ENCODE peak calls at places on chromosome 1, in seven cellular contexts. L, Z, M, U, C, Q and A are unnamed samples.

GRCh38 chr1:47996406-47997226 is 569 bp downstream of the TRABD2B start:
- DNase-seq in U (no peak), Z (peak), Q (peak), C (no peak), L (no peak), M (no peak), A (peak)

GRCh38 chr1:8711161-8711560 is 106.3 kb downstream of the RERE start:
- DNase-seq in U (peak), M (no peak), Q (no peak), L (no peak), Z (no peak), C (no peak), A (no peak)

GRCh38 chr1:112033422-112034120 is 44.1 kb upstream of the KCND3 start:
- DNase-seq in M (no peak), Z (no peak), U (no peak), Q (no peak), L (no peak), C (no peak), A (no peak)

GRCh38 chr1:3263790-3264189 is 190.7 kb upstream of the ARHGEF16 start:
- DNase-seq in Z (no peak), M (no peak), L (no peak), C (no peak), U (no peak), Q (no peak), A (no peak)

GRCh38 chr1:93528416-93528815 is 80.5 kb downstream of the FNBP1L start:
- DNase-seq in Z (no peak), M (no peak), Q (no peak), U (no peak), C (no peak), L (no peak), A (no peak)

GRCh38 chr1:196689001-196689400 is 37.2 kb downstream of the CFH start:
- DNase-seq in L (no peak), Q (no peak), M (no peak), C (no peak), Z (no peak), U (no peak), A (no peak)

GRCh38 chr1:168145184-168146159 is 8.7 kb upstream of the GPR161 start:
- DNase-seq in U (peak), L (peak), C (no peak), M (peak), Q (peak), Z (peak), A (peak)

GRCh38 chr1:218591966-218592365 is 246.8 kb downstream of the TGFB2 start:
- DNase-seq in Q (no peak), L (no peak), M (no peak), U (no peak), Z (no peak), C (no peak), A (no peak)

GRCh38 chr1:35577071-35577998 is 4.2 kb downstream of the TFAP2E start:
- DNase-seq in U (no peak), Q (peak), L (no peak), C (no peak), Z (peak), M (no peak), A (peak)

GRCh38 chr1:116514708-116515525 is 55.9 kb downstream of the CD58 start:
- DNase-seq in Q (no peak), C (no peak), M (no peak), L (no peak), U (no peak), Z (no peak), A (no peak)

GRCh38 chr1:7590426-7590790 is 180.7 kb upstream of the VAMP3 start:
- DNase-seq in C (no peak), L (no peak), M (no peak), U (no peak), Z (no peak), Q (no peak), A (no peak)

GRCh38 chr1:204688776-204689175 is 3.2 kb upstream of the LRRN2 start:
- DNase-seq in C (no peak), U (no peak), Z (no peak), L (no peak), M (no peak), Q (no peak), A (no peak)

GRCh38 chr1:36699113-36699512 is 216.4 kb upstream of the CSF3R start:
- DNase-seq in C (no peak), M (no peak), U (no peak), L (no peak), Z (no peak), Q (peak), A (no peak)

GRCh38 chr1:20439282-20439681 is 46.7 kb downstream of the CAMK2N1 start:
- DNase-seq in C (no peak), M (peak), L (no peak), U (peak), Z (peak), Q (peak), A (peak)

GRCh38 chr1:26537951-26538352 is 8.4 kb downstream of the RPS6KA1 start:
- DNase-seq in U (peak), L (no peak), M (peak), Q (peak), Z (peak), C (no peak), A (peak)

GRCh38 chr1:226424228-226425003 is 16.5 kb upstream of the PARP1 start:
- DNase-seq in M (peak), Q (peak), Z (no peak), L (no peak), C (no peak), U (peak), A (peak)

GRCh38 chr1:114083186-114083585 is 70.5 kb downstream of the SYT6 start:
- DNase-seq in U (no peak), Z (no peak), L (no peak), C (no peak), Q (peak), M (peak), A (no peak)

GRCh38 chr1:184424171-184424570 is 37.3 kb downstream of the C1orf21 start:
- DNase-seq in Z (no peak), Q (no peak), L (no peak), C (no peak), M (peak), U (no peak), A (no peak)

GRCh38 chr1:175394739-175395138 is 202.2 kb upstream of the KIAA0040 start:
- DNase-seq in C (no peak), Z (no peak), U (no peak), Q (peak), M (no peak), L (no peak), A (no peak)

GRCh38 chr1:31689821-31690220 is 14.0 kb downstream of the COL16A1 start:
- DNase-seq in U (peak), L (no peak), Z (no peak), M (peak), Q (peak), C (peak), A (no peak)

GRCh38 chr1:197599789-197600188 is 175.5 kb downstream of the DENND1B start:
- DNase-seq in L (no peak), C (no peak), U (no peak), Q (no peak), M (no peak), Z (no peak), A (no peak)

GRCh38 chr1:162757476-162757875 is 33.0 kb upstream of the HSD17B7 start:
- DNase-seq in L (no peak), Q (no peak), M (no peak), U (peak), Z (no peak), C (no peak), A (no peak)

GRCh38 chr1:216193839-216194443 is 229.3 kb downstream of the USH2A start:
- DNase-seq in C (no peak), U (no peak), L (no peak), M (no peak), Q (no peak), Z (no peak), A (peak)

GRCh38 chr1:109201123-109201703 is 12.5 kb upstream of the SARS1 start:
- DNase-seq in Z (peak), C (no peak), Q (peak), L (peak), U (peak), M (peak), A (peak)

GRCh38 chr1:78331799-78332198 is 159.0 kb upstream of the PTGFR start:
- DNase-seq in C (no peak), U (no peak), Q (no peak), M (no peak), L (no peak), Z (no peak), A (no peak)

GRCh38 chr1:78254517-78254916 is 208.8 kb downstream of the GIPC2 start:
- DNase-seq in U (peak), C (no peak), Q (no peak), Z (no peak), L (no peak), M (peak), A (no peak)

GRCh38 chr1:230994860-230995259 is 16.0 kb downstream of the ARV1 start:
- DNase-seq in Z (no peak), L (no peak), C (no peak), M (no peak), U (no peak), Q (no peak), A (no peak)

GRCh38 chr1:51418384-51418959 is 88.1 kb upstream of the TTC39A start:
- DNase-seq in U (no peak), Z (no peak), C (no peak), M (no peak), L (no peak), Q (no peak), A (no peak)

GRCh38 chr1:19628879-19629278 is 15.2 kb upstream of the NBL1 start:
- DNase-seq in Z (no peak), Q (no peak), M (no peak), L (no peak), U (no peak), C (no peak), A (no peak)

GRCh38 chr1:198849108-198849507 is 210.3 kb downstream of the PTPRC start:
- DNase-seq in U (no peak), C (no peak), Q (no peak), L (no peak), Z (no peak), M (no peak), A (no peak)

GRCh38 chr1:67300561-67300960 is 7.1 kb upstream of the IL12RB2 start:
- DNase-seq in U (no peak), Q (no peak), Z (no peak), L (no peak), M (no peak), C (no peak), A (no peak)

GRCh38 chr1:104125226-104125625 is 375.5 kb downstream of the AMY1C start:
- DNase-seq in Z (no peak), Q (no peak), L (no peak), C (no peak), U (no peak), M (no peak), A (no peak)

GRCh38 chr1:94654031-94654430 is 112.5 kb upstream of the F3 start:
- DNase-seq in M (peak), C (no peak), U (no peak), Z (no peak), L (no peak), Q (peak), A (no peak)

GRCh38 chr1:154386643-154387352 is 18.3 kb upstream of the IL6R start:
- DNase-seq in C (no peak), Q (no peak), L (peak), U (no peak), Z (no peak), M (no peak), A (no peak)

GRCh38 chr1:71796044-71796443 is 486.3 kb downstream of the NEGR1 start:
- DNase-seq in Z (no peak), M (no peak), U (no peak), Q (peak), C (no peak), L (no peak), A (no peak)